ENCODE peak calls at places on chromosomes 1 and 21, in eight cellular contexts. H, J, O, Y, N, Z, P and K are unnamed samples.

GRCh38 chr1:157292302-157292701 is 154.1 kb upstream of the ETV3 start:
- DNase-seq in H (no peak), Z (no peak), Y (no peak), J (no peak), O (no peak), N (no peak), P (no peak), K (no peak)

GRCh38 chr1:35448344-35448801 is 108.8 kb downstream of the KIAA0319L start:
- DNase-seq in J (no peak), Z (no peak), N (no peak), P (no peak), Y (no peak), O (no peak), H (peak; percentile 37), K (no peak)

GRCh38 chr1:2342384-2343022 is 48.9 kb downstream of the MORN1 start:
- DNase-seq in N (no peak), Y (peak; percentile 40), Z (no peak), H (no peak), O (no peak), J (no peak), P (no peak), K (no peak)

GRCh38 chr1:10283318-10283984 is 73.1 kb downstream of the KIF1B start:
- DNase-seq in Y (no peak), P (no peak), O (no peak), N (no peak), J (no peak), H (no peak), Z (no peak), K (peak; percentile 39)

GRCh38 chr1:91617242-91617837 is 116.7 kb downstream of the CDC7 start:
- DNase-seq in N (no peak), Z (peak; percentile 79), J (peak; percentile 44), H (no peak), Y (no peak), O (no peak), P (peak; percentile 63), K (no peak)

GRCh38 chr1:203467550-203467921 is 8.1 kb upstream of the PRELP start:
- DNase-seq in O (no peak), N (no peak), Y (peak; percentile 88), J (peak; percentile 56), P (peak; percentile 92), Z (no peak), H (no peak), K (no peak)

GRCh38 chr1:212207822-212208520 is 77.2 kb upstream of the PPP2R5A start:
- DNase-seq in P (no peak), H (no peak), N (no peak), Z (no peak), Y (no peak), O (no peak), J (no peak), K (no peak)

GRCh38 chr1:46622341-46622740 is 5.7 kb upstream of the MOB3C start:
- DNase-seq in J (no peak), O (peak; percentile 32), Z (no peak), H (peak; percentile 20), Y (no peak), P (no peak), N (no peak), K (peak; percentile 18)

GRCh38 chr1:172990598-172991215 is 60.0 kb downstream of the TNFSF18 start:
- DNase-seq in O (no peak), H (peak; percentile 82), P (no peak), Z (no peak), N (no peak), Y (no peak), J (no peak), K (no peak)

GRCh38 chr1:172993640-172994039 is 57.1 kb downstream of the TNFSF18 start:
- DNase-seq in H (peak; percentile 69), Y (no peak), N (no peak), Z (no peak), P (no peak), O (no peak), J (no peak), K (no peak)

GRCh38 chr1:172991674-172992400 is 58.9 kb downstream of the TNFSF18 start:
- DNase-seq in Z (no peak), J (no peak), N (no peak), Y (no peak), O (no peak), P (no peak), H (no peak), K (no peak)
- H3K4me1 ChIP-seq in Z (no peaks in the 10 kb centered on the region), J (no peaks in the 10 kb centered on the region), N (peaks cover 5% of the 10 kb centered on the region), Y (no peaks in the 10 kb centered on the region), O (no peaks in the 10 kb centered on the region), P (no peaks in the 10 kb centered on the region), H (peaks cover 42% of the 10 kb centered on the region), K (no peaks in the 10 kb centered on the region)

GRCh38 chr1:63418101-63418500 is 50.7 kb downstream of the ALG6 start:
- DNase-seq in Z (no peak), O (no peak), P (no peak), J (no peak), N (no peak), Y (no peak), H (no peak), K (no peak)

GRCh38 chr1:63429281-63429680 is 61.9 kb downstream of the ALG6 start:
- DNase-seq in O (no peak), J (no peak), Z (no peak), Y (no peak), N (no peak), H (no peak), P (no peak), K (no peak)

GRCh38 chr1:63423649-63424048 is 56.2 kb downstream of the ALG6 start:
- DNase-seq in P (no peak), Z (no peak), O (no peak), Y (no peak), J (no peak), N (no peak), H (no peak), K (no peak)
- H3K27ac ChIP-seq in P (no peak overlapping the region), Z (no peak overlapping the region), O (no peak overlapping the region), Y (no peak overlapping the region), J (no peak overlapping the region), N (no peak overlapping the region), H (no peak overlapping the region), K (no peak overlapping the region)

GRCh38 chr1:230284891-230285290 is 141.2 kb downstream of the PGBD5 start:
- DNase-seq in P (no peak), O (no peak), J (no peak), Z (peak; percentile 35), N (no peak), Y (peak; percentile 45), H (no peak), K (no peak)
- H3K4me3 ChIP-seq in P (no peak overlapping the region), O (no peak overlapping the region), J (no peak overlapping the region), Z (no peak overlapping the region), N (no peak overlapping the region), Y (no peak overlapping the region), H (no peak overlapping the region), K (no peak overlapping the region)

GRCh38 chr1:208175508-208175895 is 68.7 kb downstream of the PLXNA2 start:
- DNase-seq in H (no peak), P (no peak), O (no peak), N (no peak), J (no peak), Y (no peak), Z (no peak), K (no peak)
- H3K4me1 ChIP-seq in H (peaks cover 24% of the 10 kb centered on the region), P (peaks cover 15% of the 10 kb centered on the region), O (peaks cover 10% of the 10 kb centered on the region), N (peaks cover 35% of the 10 kb centered on the region), J (peaks cover 32% of the 10 kb centered on the region), Y (peaks cover 13% of the 10 kb centered on the region), Z (peaks cover 32% of the 10 kb centered on the region), K (no peaks in the 10 kb centered on the region)

DNA sequence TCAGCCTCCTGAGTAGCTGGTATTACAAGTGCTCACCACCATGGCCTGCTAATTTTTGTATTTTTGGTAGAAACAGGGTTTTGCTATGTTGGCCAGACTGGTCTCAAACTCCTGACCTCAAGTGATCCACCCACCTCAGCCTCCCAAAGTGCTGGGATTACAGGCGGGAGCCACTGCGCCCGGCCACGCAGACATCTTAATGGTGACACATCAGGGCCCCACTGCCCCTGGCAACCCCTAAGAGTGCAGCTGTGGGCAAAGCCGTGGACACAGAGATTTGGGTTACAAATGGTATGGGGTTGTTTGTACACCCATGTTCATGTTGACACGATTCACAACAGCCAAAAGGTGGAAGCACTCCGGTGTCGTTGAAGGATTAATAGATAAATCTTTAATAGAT is 29.8 kb downstream of the IFNGR2 start:
- DNase-seq in P (no peak), O (no peak), J (no peak), Z (peak; percentile 28), H (no peak), N (no peak), Y (no peak), K (no peak)
- H3K27ac ChIP-seq in P (no peak overlapping the region), O (peak overlapping the region; percentile 73), J (peak overlapping the region; percentile 79), Z (no peak overlapping the region), H (no peak overlapping the region), N (peak overlapping the region; percentile 87), Y (no peak overlapping the region), K (no peak overlapping the region)

GRCh38 chr21:44931137-44931500 is 8.7 kb upstream of the SLX9 start:
- DNase-seq in Z (no peak), H (no peak), N (peak; percentile 49), P (no peak), Y (peak; percentile 88), O (no peak), J (no peak), K (no peak)

GRCh38 chr21:44931501-44932365 is 8.1 kb upstream of the SLX9 start:
- DNase-seq in N (no peak), P (no peak), J (no peak), Y (peak; percentile 81), Z (peak; percentile 62), H (no peak), O (no peak), K (peak; percentile 40)

GRCh38 chr21:44933938-44934260 is 5.9 kb upstream of the SLX9 start:
- DNase-seq in P (peak; percentile 19), N (no peak), J (no peak), Y (peak; percentile 56), H (no peak), O (no peak), Z (no peak), K (no peak)

GRCh38 chr21:44933199-44933937 is 6.5 kb upstream of the SLX9 start:
- DNase-seq in Z (no peak), N (no peak), P (no peak), Y (peak; percentile 62), J (no peak), H (no peak), O (no peak), K (no peak)

DNA sequence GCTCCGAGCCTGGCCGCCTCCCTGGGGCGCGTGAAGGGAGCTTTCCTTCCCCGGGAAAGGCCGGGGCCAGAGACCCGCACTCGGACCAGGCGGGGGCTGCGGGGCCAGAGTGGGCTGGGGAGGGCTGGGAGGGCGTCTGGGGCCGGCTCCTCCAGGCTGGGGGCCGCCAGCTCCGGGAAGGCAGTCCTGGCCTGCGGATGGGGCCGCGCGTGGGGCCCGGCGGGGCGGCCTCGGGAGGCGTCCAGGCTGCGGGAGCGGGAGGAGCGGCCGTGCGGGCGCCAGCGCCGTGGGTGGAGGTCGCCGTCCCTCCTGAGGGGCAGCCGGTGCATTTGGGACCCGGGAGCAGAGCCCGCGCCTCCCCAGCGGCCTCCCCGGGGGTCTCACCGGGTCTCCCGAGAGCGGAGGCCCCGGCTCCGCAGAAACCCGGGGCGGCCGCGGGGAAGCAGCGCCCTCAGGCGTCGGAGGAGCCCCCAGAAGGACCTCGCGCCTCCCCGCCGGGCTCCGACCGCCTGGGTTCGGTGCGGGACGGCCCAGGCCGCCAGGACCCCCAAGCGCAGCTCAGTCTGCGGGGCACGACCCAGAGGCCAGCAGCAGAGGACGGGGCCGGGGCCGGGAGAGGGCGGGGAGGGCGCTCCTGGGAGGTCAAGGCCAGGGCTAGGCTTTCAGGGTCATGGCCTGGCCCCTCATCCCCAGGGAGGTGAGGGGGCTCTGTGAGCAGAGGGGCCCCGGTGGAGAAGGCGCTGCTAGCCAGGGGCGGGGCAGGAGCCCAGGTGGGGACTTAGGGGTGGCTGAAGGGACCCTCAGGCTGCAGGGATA is 7.3 kb upstream of the SLX9 start:
- DNase-seq in N (peak; percentile 86), O (no peak), J (no peak), Y (peak; percentile 86), H (peak; percentile 60), Z (peak; percentile 80), P (peak; percentile 24), K (peak; percentile 70)
- H3K4me3 ChIP-seq in N (peak overlapping the region; percentile 31), O (no peak overlapping the region), J (peak overlapping the region; percentile 23), Y (no peak overlapping the region), H (peak overlapping the region; percentile 44), Z (peak overlapping the region; percentile 14), P (peak overlapping the region; percentile 24), K (no peak overlapping the region)